ENCODE peak calls at places on chromosome X, in four cellular contexts. S, X, P and W are unnamed samples.

GRCh38 chrX:15874672-15875071 is 20.1 kb upstream of the AP1S2 start:
- DNase-seq in P (no peak), S (no peak), X (no peak), W (no peak)

GRCh38 chrX:130981836-130982235 is 76.3 kb upstream of the ARHGAP36 start:
- DNase-seq in P (no peak), S (no peak), X (no peak), W (peak; percentile 7)

GRCh38 chrX:48802813-48803261 is 970 bp downstream of the HDAC6 start:
- DNase-seq in P (no peak), S (no peak), X (no peak), W (peak; percentile 1)

GRCh38 chrX:13064599-13065143 is 20.3 kb upstream of the FAM9C start:
- DNase-seq in S (no peak), P (no peak), X (no peak), W (peak; percentile 73)

GRCh38 chrX:15165832-15166231 is 104.1 kb downstream of the ASB9 start:
- DNase-seq in X (no peak), S (no peak), P (no peak), W (no peak)

GRCh38 chrX:139121616-139122286 is 408.8 kb upstream of the F9 start:
- DNase-seq in P (no peak), S (no peak), X (no peak), W (no peak)

GRCh38 chrX:44580466-44580865 is 37.8 kb upstream of the FUNDC1 start:
- DNase-seq in X (no peak), P (no peak), S (peak; percentile 20), W (peak; percentile 58)

GRCh38 chrX:18377802-18378201 is 23.3 kb upstream of the SCML2 start:
- DNase-seq in X (peak; percentile 53), P (no peak), S (no peak), W (peak; percentile 21)

GRCh38 chrX:103608305-103608963 is 671 bp downstream of the TCEAL3 start:
- DNase-seq in X (peak; percentile 37), S (no peak), P (no peak), W (peak; percentile 28)

GRCh38 chrX:86171366-86171765 is 23.1 kb downstream of the DACH2 start:
- DNase-seq in S (no peak), X (peak; percentile 45), P (no peak), W (peak; percentile 16)

GRCh38 chrX:124023838-124024238 is 62.3 kb downstream of the STAG2 start:
- DNase-seq in S (no peak), X (no peak), P (no peak), W (peak; percentile 53)

GRCh38 chrX:114924846-114925245 is 92.6 kb downstream of the IL13RA2 start:
- DNase-seq in P (no peak), S (no peak), X (no peak), W (peak; percentile 33)

GRCh38 chrX:155333701-155334100 is 713 bp downstream of the CLIC2 start:
- DNase-seq in P (no peak), S (no peak), X (no peak), W (no peak)

GRCh38 chrX:140501940-140502468 is 2.9 kb downstream of the SOX3 start:
- DNase-seq in S (no peak), X (peak; percentile 30), P (no peak), W (no peak)

GRCh38 chrX:100994352-100995281 is 25.1 kb downstream of the ARL13A start:
- DNase-seq in P (no peak), S (peak; percentile 38), X (no peak), W (peak; percentile 57)

GRCh38 chrX:45566456-45566855 is 365.8 kb upstream of the DIPK2B start:
- DNase-seq in S (no peak), P (no peak), X (no peak), W (no peak)

GRCh38 chrX:15653961-15654360 is 10.6 kb downstream of the CLTRN start:
- DNase-seq in X (no peak), P (no peak), S (no peak), W (no peak)

GRCh38 chrX:135549519-135549918 is 29.1 kb downstream of the INTS6L start:
- DNase-seq in P (no peak), X (no peak), S (no peak), W (no peak)

GRCh38 chrX:122094611-122095010 is 1047.2 kb downstream of the GLUD2 start:
- DNase-seq in S (no peak), P (no peak), X (no peak), W (no peak)

GRCh38 chrX:8067754-8068469 is 103.2 kb downstream of the VCX2 start:
- DNase-seq in X (no peak), S (no peak), P (no peak), W (peak; percentile 84)

DNA sequence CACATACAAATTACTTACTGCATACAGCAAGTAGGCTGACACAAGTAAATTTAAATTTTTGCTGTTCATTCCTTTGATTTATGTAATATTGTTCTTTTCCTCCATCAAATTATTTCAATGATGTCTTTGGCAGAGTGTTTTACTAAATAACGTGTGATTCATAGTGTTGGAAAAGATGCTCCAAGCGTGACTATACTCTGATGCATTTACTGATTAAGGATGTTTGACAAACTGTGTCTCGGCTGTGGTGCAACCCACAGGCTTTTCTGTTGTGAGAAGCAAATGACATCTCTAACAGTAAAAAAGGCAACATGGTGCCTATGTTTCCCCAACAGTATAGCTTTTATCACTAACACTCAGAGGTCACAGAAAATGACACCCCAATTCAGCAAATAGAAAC is 540.9 kb downstream of the PPP4R3C start:
- DNase-seq in P (no peak), X (no peak), S (peak; percentile 28), W (peak; percentile 1)
- H4K91ac ChIP-seq in P (no peak overlapping the region), X (no peak overlapping the region), S (no peak overlapping the region), W (no peak overlapping the region)

GRCh38 chrX:830532-830931 is 199.9 kb downstream of the SHOX start:
- DNase-seq in P (no peak), X (no peak), S (no peak), W (no peak)

GRCh38 chrX:826026-826425 is 195.4 kb downstream of the SHOX start:
- DNase-seq in S (peak; percentile 44), X (no peak), P (no peak), W (no peak)

GRCh38 chrX:821311-822178 is 191.0 kb downstream of the SHOX start:
- DNase-seq in S (no peak), P (no peak), X (no peak), W (no peak)

GRCh38 chrX:829145-829544 is 198.6 kb downstream of the SHOX start:
- DNase-seq in X (no peak), S (no peak), P (no peak), W (no peak)

GRCh38 chrX:826448-826847 is 195.9 kb downstream of the SHOX start:
- DNase-seq in P (no peak), X (no peak), S (no peak), W (no peak)
- H3K4me2 ChIP-seq in P (no peak overlapping the region), X (no peak overlapping the region), S (no peak overlapping the region), W (peak overlapping the region; percentile 46)

GRCh38 chrX:10755477-10756334 is 135.3 kb upstream of the MID1 start:
- DNase-seq in X (peak; percentile 68), P (peak; percentile 43), S (peak; percentile 48), W (peak; percentile 47)
- H4K91ac ChIP-seq in X (no peak overlapping the region), P (no peak overlapping the region), S (no peak overlapping the region), W (no peak overlapping the region)

DNA sequence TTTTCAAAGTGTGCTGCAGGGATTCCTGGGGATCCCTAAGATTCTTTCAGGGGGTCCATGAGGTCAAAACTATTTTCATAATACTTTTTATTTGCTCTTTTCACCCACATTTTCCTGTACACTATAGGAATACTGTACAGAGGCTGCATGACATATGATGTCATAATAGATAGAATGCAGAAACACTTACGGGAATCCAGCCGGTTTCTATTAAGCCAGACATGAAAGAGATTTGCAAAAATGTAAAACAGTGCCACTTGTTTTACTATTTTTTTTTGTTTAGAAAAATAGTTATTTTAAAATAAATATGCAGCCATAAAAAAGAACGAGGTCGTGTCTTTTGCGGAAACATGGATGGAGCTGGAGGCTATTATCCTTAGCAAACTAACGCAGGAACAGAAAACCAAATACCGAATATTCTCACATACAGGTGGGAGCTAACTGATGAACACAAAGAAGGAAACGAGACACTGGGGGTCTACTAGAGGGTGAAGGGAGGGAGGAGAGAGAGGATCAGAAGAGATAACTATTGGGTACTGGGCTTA is 5.0 kb downstream of the ZFX start:
- DNase-seq in X (no peak), P (no peak), S (no peak), W (no peak)
- H3K4me2 ChIP-seq in X (no peak overlapping the region), P (no peak overlapping the region), S (no peak overlapping the region), W (no peak overlapping the region)

DNA sequence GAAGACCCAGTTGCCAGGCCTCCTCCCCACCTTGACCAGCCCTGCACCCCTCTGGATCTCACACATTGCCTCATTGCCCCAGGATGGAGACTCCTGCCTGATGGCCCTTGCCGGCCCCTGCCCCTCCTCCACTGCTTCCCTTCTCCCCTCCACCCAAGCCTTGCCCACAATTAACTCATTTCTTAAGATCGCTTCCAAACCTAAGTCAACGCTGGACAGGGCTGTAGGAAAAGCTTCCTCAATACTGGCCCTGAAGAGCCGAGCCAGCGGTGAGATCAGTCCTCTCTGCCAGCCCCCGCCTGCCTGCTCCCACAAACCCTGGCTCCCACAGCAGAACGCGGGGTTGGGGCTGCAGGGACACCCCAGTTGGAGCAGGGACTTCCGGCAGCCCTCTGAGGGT is 7.5 kb upstream of the HAUS7 start:
- DNase-seq in P (no peak), S (no peak), X (no peak), W (no peak)
- H4K91ac ChIP-seq in P (no peak overlapping the region), S (peak overlapping the region; percentile 11), X (no peak overlapping the region), W (no peak overlapping the region)

DNA sequence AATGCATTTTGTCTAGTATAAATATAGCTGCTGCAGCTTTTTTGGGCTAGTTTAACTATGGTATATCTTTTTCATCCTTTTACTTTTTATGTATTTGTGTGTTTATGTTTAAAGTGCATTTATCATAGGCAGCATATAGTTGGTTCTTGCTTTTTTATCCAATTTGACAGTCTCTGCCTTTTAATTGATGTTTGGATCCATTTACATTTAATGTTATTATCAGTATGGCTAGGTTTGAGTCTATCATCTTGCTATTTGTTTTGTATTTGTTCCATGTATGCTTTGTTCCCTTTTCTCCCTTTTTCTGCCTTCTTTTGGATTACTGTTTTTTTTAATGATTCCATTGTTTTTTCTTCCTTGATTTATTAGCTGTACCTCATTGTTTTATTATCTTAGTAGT is 40.3 kb downstream of the GNL3L start:
- DNase-seq in X (no peak), S (no peak), P (no peak), W (no peak)
- H3K4me2 ChIP-seq in X (no peak overlapping the region), S (no peak overlapping the region), P (no peak overlapping the region), W (no peak overlapping the region)

GRCh38 chrX:150693782-150694574 is 782 bp downstream of the MTMR1 start:
- DNase-seq in X (peak; percentile 68), P (no peak), S (peak; percentile 87), W (peak; percentile 79)
- H4K91ac ChIP-seq in X (no peak overlapping the region), P (no peak overlapping the region), S (peak overlapping the region; percentile 70), W (no peak overlapping the region)

DNA sequence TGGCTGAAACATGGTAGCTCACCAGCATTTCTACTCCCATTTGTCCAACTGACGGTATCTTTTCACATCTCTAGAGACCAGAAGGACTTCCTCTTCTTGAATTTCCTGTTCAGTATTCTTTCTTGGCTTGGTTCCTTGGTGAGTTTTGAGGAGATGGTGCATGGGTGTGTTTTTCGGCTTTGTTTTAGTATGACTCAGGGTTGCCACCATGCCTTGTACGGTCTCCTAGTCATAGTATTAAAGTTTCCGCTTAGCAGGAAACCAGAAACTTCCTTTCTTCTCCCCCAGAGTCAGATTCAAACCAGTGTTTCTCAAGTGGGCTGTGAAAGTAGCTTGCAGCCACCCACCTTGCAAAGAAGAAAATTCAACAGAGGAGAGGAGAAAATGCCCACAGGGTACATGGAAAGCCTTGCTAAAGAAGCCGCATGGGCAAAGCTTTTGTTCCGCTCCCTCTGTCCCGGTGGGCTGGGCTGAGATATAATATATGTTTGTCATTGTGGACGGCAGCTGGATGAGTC is 5.7 kb downstream of the CD99 start:
- DNase-seq in S (no peak), P (no peak), X (no peak), W (peak; percentile 90)
- H3K4me2 ChIP-seq in S (peak overlapping the region; percentile 2), P (no peak overlapping the region), X (no peak overlapping the region), W (peak overlapping the region; percentile 19)